ENCODE peak calls at places on chromosomes 7 and 10, in ten cellular contexts. N is psoas muscle, C is suprapubic skin, D is brain microvascular endothelial cell, Q is breast epithelium, U is tibial artery, F is transverse colon, R is left lung, H is tibial nerve, E is A673. K is an unnamed sample.

GRCh38 chr7:123154231-123154860 is 45.4 kb downstream of the SLC13A1 start:
- DNase-seq in N (peak; percentile 29), Q (peak; percentile 67), E (peak; percentile 95), H (peak; percentile 74), F (peak; percentile 80), C (peak; percentile 67), R (peak; percentile 41), D (peak; percentile 87), U (peak; percentile 69), K (peak; percentile 42)

GRCh38 chr10:12550994-12551393 is 201.6 kb downstream of the CAMK1D start:
- DNase-seq in C (no peak), U (no peak), E (no peak), Q (no peak), N (no peak), H (no peak), F (no peak), R (no peak), D (no peak), K (no peak)

GRCh38 chr10:116111483-116112095 is 161.4 kb downstream of the GFRA1 start:
- DNase-seq in R (no peak), D (no peak), H (no peak), E (no peak), U (no peak), F (no peak), Q (no peak), N (no peak), C (no peak), K (no peak)

GRCh38 chr7:43721193-43721806 is 8.0 kb downstream of the COA1 start:
- DNase-seq in F (no peak), R (no peak), E (peak; percentile 68), Q (no peak), N (no peak), H (no peak), U (no peak), D (peak; percentile 27), C (no peak), K (no peak)

GRCh38 chr10:7606977-7607404 is 59.8 kb downstream of the ITIH5 start:
- DNase-seq in F (no peak), N (no peak), Q (no peak), U (no peak), H (no peak), D (no peak), R (no peak), E (no peak), C (no peak), K (no peak)

GRCh38 chr7:21355406-21355874 is 72.4 kb upstream of the SP4 start:
- DNase-seq in Q (no peak), U (no peak), D (no peak), H (no peak), F (peak; percentile 33), R (no peak), E (no peak), N (no peak), C (no peak), K (no peak)

GRCh38 chr7:129958643-129959479 is 6.1 kb upstream of the UBE2H start:
- DNase-seq in F (peak; percentile 74), U (no peak), H (no peak), C (no peak), E (no peak), R (peak; percentile 43), N (peak; percentile 60), Q (no peak), D (peak; percentile 89), K (no peak)

GRCh38 chr10:11876805-11877395 is 53.7 kb downstream of the PROSER2 start:
- DNase-seq in H (no peak), Q (no peak), C (no peak), E (no peak), R (no peak), F (no peak), D (no peak), N (no peak), U (no peak), K (no peak)

GRCh38 chr7:5226921-5227785 is 37.1 kb downstream of the WIPI2 start:
- DNase-seq in U (no peak), D (no peak), R (no peak), C (no peak), E (no peak), N (no peak), Q (no peak), F (no peak), H (no peak), K (no peak)
- H3K36me3 ChIP-seq in U (peaks cover 92% of the 10 kb centered on the region), D (peaks cover 82% of the 10 kb centered on the region), R (peaks cover 100% of the 10 kb centered on the region), C (peaks cover 98% of the 10 kb centered on the region), E (peaks cover 31% of the 10 kb centered on the region), N (peaks cover 96% of the 10 kb centered on the region), Q (peaks cover 38% of the 10 kb centered on the region), F (no peaks in the 10 kb centered on the region), H (peaks cover 5% of the 10 kb centered on the region), K (peaks cover 79% of the 10 kb centered on the region)

GRCh38 chr10:72320676-72321247 is 34.0 kb downstream of the DNAJB12 start:
- DNase-seq in Q (peak; percentile 62), C (peak; percentile 89), R (peak; percentile 81), U (peak; percentile 92), E (peak; percentile 99), H (no peak), F (peak; percentile 75), N (peak; percentile 83), D (peak; percentile 98), K (peak; percentile 63)

GRCh38 chr10:72316748-72317435 is 37.8 kb downstream of the DNAJB12 start:
- DNase-seq in N (peak; percentile 73), E (peak; percentile 50), C (no peak), R (peak; percentile 80), D (no peak), H (no peak), F (peak; percentile 84), Q (no peak), U (no peak), K (no peak)

GRCh38 chr10:72316386-72316700 is 38.4 kb downstream of the DNAJB12 start:
- DNase-seq in U (no peak), F (no peak), R (no peak), D (no peak), N (no peak), E (no peak), Q (no peak), H (no peak), C (no peak), K (no peak)

GRCh38 chr10:72319416-72320254 is 35.1 kb downstream of the DNAJB12 start:
- DNase-seq in C (peak; percentile 96), D (peak; percentile 82), E (peak; percentile 93), R (peak; percentile 95), Q (peak; percentile 89), N (peak; percentile 97), H (peak; percentile 90), F (peak; percentile 94), U (peak; percentile 97), K (peak; percentile 52)

DNA sequence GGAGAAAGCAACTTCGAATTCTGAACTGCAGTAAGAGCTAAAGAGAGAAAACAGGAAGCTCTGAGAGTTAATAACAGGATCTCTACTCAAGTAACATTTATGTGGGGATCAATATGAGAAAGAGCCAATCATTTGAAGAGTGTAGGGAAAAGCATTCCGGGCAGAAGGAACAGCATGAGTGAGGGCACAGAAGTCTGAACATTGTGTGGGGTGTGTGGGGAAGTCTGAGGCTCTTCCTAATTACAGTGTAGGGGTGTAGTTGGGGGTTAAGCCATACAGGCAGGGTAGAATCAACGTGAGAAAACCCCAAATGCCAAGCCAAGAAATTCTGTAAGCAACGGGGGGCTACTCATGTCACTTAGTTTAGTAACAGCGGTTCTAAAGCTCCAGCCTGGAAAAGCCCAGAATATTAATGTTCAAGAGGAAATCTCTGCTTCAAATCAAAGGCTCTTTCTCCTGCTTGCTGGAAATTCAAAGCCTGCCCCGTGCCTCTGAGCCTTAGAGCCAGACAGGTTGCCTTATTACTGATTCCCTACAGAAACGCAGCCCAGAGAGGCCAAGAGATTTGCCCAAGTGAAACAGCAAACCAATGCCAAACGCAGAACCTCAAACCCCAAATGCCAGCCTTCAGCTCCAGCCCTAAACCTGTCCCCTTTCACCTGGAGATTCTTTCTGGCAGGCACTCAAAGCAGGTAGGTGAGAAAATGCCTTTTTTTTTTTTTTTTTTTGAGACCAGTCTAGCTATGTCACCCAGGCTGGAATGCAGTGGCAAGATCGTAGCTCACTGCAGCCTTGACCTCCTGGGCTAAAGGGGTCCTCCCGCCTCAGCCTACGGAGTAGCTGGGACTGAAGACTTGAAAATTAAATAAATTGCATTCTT is 36.1 kb downstream of the DNAJB12 start:
- DNase-seq in F (no peak), H (no peak), E (no peak), D (no peak), Q (no peak), C (no peak), N (no peak), U (no peak), R (no peak), K (no peak)
- H3K4me3 ChIP-seq in F (peak overlapping the region; percentile 43), H (no peak overlapping the region), E (peak overlapping the region; percentile 45), D (no peak overlapping the region), Q (peak overlapping the region; percentile 36), C (peak overlapping the region; percentile 50), N (peak overlapping the region; percentile 56), U (peak overlapping the region; percentile 46), R (peak overlapping the region; percentile 34), K (peak overlapping the region; percentile 72)

GRCh38 chr7:25926439-25926838 is 225.6 kb upstream of the NFE2L3 start:
- DNase-seq in R (no peak), C (no peak), H (no peak), Q (no peak), N (no peak), U (no peak), E (peak; percentile 84), F (no peak), D (no peak), K (no peak)

GRCh38 chr7:25924061-25924460 is 227.9 kb upstream of the NFE2L3 start:
- DNase-seq in U (no peak), D (no peak), F (no peak), N (no peak), Q (no peak), R (no peak), C (no peak), E (peak; percentile 91), H (no peak), K (no peak)

GRCh38 chr7:25927626-25927978 is 224.4 kb upstream of the NFE2L3 start:
- DNase-seq in H (no peak), C (no peak), R (no peak), N (no peak), U (no peak), Q (no peak), E (no peak), D (no peak), F (no peak), K (no peak)

GRCh38 chr7:25926891-25927625 is 224.9 kb upstream of the NFE2L3 start:
- DNase-seq in N (no peak), E (peak; percentile 69), U (no peak), H (no peak), D (no peak), F (no peak), C (no peak), Q (no peak), R (no peak), K (no peak)

DNA sequence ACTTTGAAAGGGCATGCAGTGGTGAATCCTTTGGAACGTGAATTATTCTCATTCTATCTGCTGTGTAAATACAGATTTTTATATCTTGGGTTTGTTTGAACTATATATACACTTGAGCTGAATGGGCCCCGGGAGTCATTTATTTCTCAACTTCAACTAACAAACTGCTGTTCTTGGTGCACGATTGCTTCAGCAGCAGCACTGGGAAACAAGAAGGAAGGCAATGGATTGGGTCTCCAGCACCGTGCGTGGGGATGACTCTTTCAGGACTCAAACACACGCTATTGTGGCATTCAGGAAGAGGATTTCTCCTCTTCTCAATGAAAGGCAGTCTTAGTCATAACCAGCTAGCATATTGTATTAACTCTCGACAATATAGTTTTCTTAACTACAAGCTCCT is 226.0 kb upstream of the NFE2L3 start:
- DNase-seq in N (no peak), C (no peak), H (no peak), Q (no peak), D (no peak), F (peak; percentile 19), E (peak; percentile 75), R (peak; percentile 50), U (no peak), K (no peak)
- H3K27ac ChIP-seq in N (no peak overlapping the region), C (no peak overlapping the region), H (no peak overlapping the region), Q (no peak overlapping the region), D (no peak overlapping the region), F (no peak overlapping the region), E (peak overlapping the region; percentile 69), R (no peak overlapping the region), U (no peak overlapping the region), K (no peak overlapping the region)

GRCh38 chr10:86512137-86512536 is 9.5 kb downstream of the WAPL start:
- DNase-seq in N (no peak), E (no peak), C (no peak), D (no peak), H (no peak), Q (no peak), F (no peak), U (no peak), R (no peak), K (no peak)
- H3K36me3 ChIP-seq in N (peaks cover 40% of the 10 kb centered on the region), E (peaks cover 28% of the 10 kb centered on the region), C (peaks cover 21% of the 10 kb centered on the region), D (peaks cover 8% of the 10 kb centered on the region), H (no peaks in the 10 kb centered on the region), Q (no peaks in the 10 kb centered on the region), F (no peaks in the 10 kb centered on the region), U (no peaks in the 10 kb centered on the region), R (peaks cover 34% of the 10 kb centered on the region), K (peaks cover 18% of the 10 kb centered on the region)